ENCODE peak calls at places on chromosomes 13 and 19, in five cellular contexts. One of them, this sample, is unnamed.

GRCh38 chr13:27971236-27971645 is 2.1 kb upstream of the CDX2 start:
- DNase-seq in NCI-H1092 treated with DMSO at 0.1 percent for 48 hours: no peak
- DNase-seq in SK-N-SH: peak
- DNase-seq in fibroblast of villous mesenchyme: no peak
- DNase-seq in keratinocyte: no peak
- DNase-seq in this sample: no peak

GRCh38 chr19:43639507-43640423 is at the start of gene CADM4:
- DNase-seq in NCI-H1092 treated with DMSO at 0.1 percent for 48 hours: peak
- DNase-seq in SK-N-SH: peak
- DNase-seq in fibroblast of villous mesenchyme: no peak
- DNase-seq in keratinocyte: no peak
- DNase-seq in this sample: peak

GRCh38 chr13:102651892-102652291 is 43.0 kb downstream of the METTL21C start:
- DNase-seq in NCI-H1092 treated with DMSO at 0.1 percent for 48 hours: no peak
- DNase-seq in fibroblast of villous mesenchyme: peak
- DNase-seq in keratinocyte: no peak
- DNase-seq in SK-N-SH: no peak
- DNase-seq in this sample: no peak

GRCh38 chr19:18763674-18764590 is 27.2 kb downstream of the COMP start:
- DNase-seq in keratinocyte: peak
- DNase-seq in NCI-H1092 treated with DMSO at 0.1 percent for 48 hours: peak
- DNase-seq in SK-N-SH: peak
- DNase-seq in fibroblast of villous mesenchyme: peak
- DNase-seq in this sample: no peak

GRCh38 chr19:45103200-45103624 is 10.2 kb downstream of the PPP1R37 start:
- DNase-seq in keratinocyte: no peak
- DNase-seq in SK-N-SH: no peak
- DNase-seq in NCI-H1092 treated with DMSO at 0.1 percent for 48 hours: no peak
- DNase-seq in fibroblast of villous mesenchyme: peak
- DNase-seq in this sample: no peak

GRCh38 chr19:31220540-31220939 is 128.7 kb downstream of the TSHZ3 start:
- DNase-seq in keratinocyte: no peak
- DNase-seq in fibroblast of villous mesenchyme: no peak
- DNase-seq in SK-N-SH: no peak
- DNase-seq in NCI-H1092 treated with DMSO at 0.1 percent for 48 hours: no peak
- DNase-seq in this sample: no peak

GRCh38 chr13:42832341-42833153 is 51.2 kb downstream of the FAM216B start:
- DNase-seq in fibroblast of villous mesenchyme: peak
- DNase-seq in keratinocyte: no peak
- DNase-seq in NCI-H1092 treated with DMSO at 0.1 percent for 48 hours: no peak
- DNase-seq in SK-N-SH: no peak
- DNase-seq in this sample: no peak

GRCh38 chr13:64551755-64552154 is 2678.4 kb downstream of the PCDH9 start:
- DNase-seq in SK-N-SH: no peak
- DNase-seq in NCI-H1092 treated with DMSO at 0.1 percent for 48 hours: no peak
- DNase-seq in fibroblast of villous mesenchyme: peak
- DNase-seq in keratinocyte: no peak
- DNase-seq in this sample: no peak

GRCh38 chr19:53982611-53983010 is 8.8 kb upstream of the CACNG6 start:
- DNase-seq in fibroblast of villous mesenchyme: peak
- DNase-seq in keratinocyte: no peak
- DNase-seq in SK-N-SH: peak
- DNase-seq in NCI-H1092 treated with DMSO at 0.1 percent for 48 hours: no peak
- DNase-seq in this sample: no peak

GRCh38 chr19:47447470-47448359 is 24.0 kb downstream of the SLC8A2 start:
- DNase-seq in fibroblast of villous mesenchyme: peak
- DNase-seq in keratinocyte: no peak
- DNase-seq in SK-N-SH: peak
- DNase-seq in NCI-H1092 treated with DMSO at 0.1 percent for 48 hours: peak
- DNase-seq in this sample: peak

GRCh38 chr19:43906774-43907173 is 28.3 kb downstream of the ZNF45 start:
- DNase-seq in fibroblast of villous mesenchyme: no peak
- DNase-seq in keratinocyte: no peak
- DNase-seq in SK-N-SH: no peak
- DNase-seq in NCI-H1092 treated with DMSO at 0.1 percent for 48 hours: no peak
- DNase-seq in this sample: no peak

GRCh38 chr19:35225951-35226350 is 2.6 kb downstream of the FAM187B start:
- DNase-seq in keratinocyte: no peak
- DNase-seq in SK-N-SH: no peak
- DNase-seq in NCI-H1092 treated with DMSO at 0.1 percent for 48 hours: no peak
- DNase-seq in fibroblast of villous mesenchyme: no peak
- DNase-seq in this sample: no peak

GRCh38 chr13:98921786-98922185 is 56.1 kb downstream of the DOCK9 start:
- DNase-seq in SK-N-SH: no peak
- DNase-seq in keratinocyte: no peak
- DNase-seq in fibroblast of villous mesenchyme: no peak
- DNase-seq in NCI-H1092 treated with DMSO at 0.1 percent for 48 hours: no peak
- DNase-seq in this sample: no peak

GRCh38 chr19:40662925-40663711 is 27.3 kb downstream of the NUMBL start:
- DNase-seq in SK-N-SH: peak
- DNase-seq in fibroblast of villous mesenchyme: peak
- DNase-seq in keratinocyte: no peak
- DNase-seq in NCI-H1092 treated with DMSO at 0.1 percent for 48 hours: peak
- DNase-seq in this sample: peak

GRCh38 chr13:49497272-49497671 is 1.5 kb downstream of the PHF11 start:
- DNase-seq in NCI-H1092 treated with DMSO at 0.1 percent for 48 hours: no peak
- DNase-seq in keratinocyte: no peak
- DNase-seq in SK-N-SH: no peak
- DNase-seq in fibroblast of villous mesenchyme: no peak
- DNase-seq in this sample: no peak

GRCh38 chr13:100550433-100550832 is 38.2 kb downstream of the GGACT start:
- DNase-seq in keratinocyte: no peak
- DNase-seq in fibroblast of villous mesenchyme: peak
- DNase-seq in SK-N-SH: no peak
- DNase-seq in NCI-H1092 treated with DMSO at 0.1 percent for 48 hours: no peak
- DNase-seq in this sample: no peak

GRCh38 chr13:80605007-80605406 is 264.1 kb upstream of the SPRY2 start:
- DNase-seq in keratinocyte: no peak
- DNase-seq in NCI-H1092 treated with DMSO at 0.1 percent for 48 hours: no peak
- DNase-seq in fibroblast of villous mesenchyme: no peak
- DNase-seq in SK-N-SH: no peak
- DNase-seq in this sample: no peak

GRCh38 chr19:42251572-42251990 is 3.3 kb downstream of the ERF start:
- DNase-seq in keratinocyte: no peak
- DNase-seq in NCI-H1092 treated with DMSO at 0.1 percent for 48 hours: peak
- DNase-seq in SK-N-SH: no peak
- DNase-seq in fibroblast of villous mesenchyme: no peak
- DNase-seq in this sample: no peak

GRCh38 chr19:9700229-9700981 is 25.5 kb upstream of the ZNF562 start:
- DNase-seq in fibroblast of villous mesenchyme: no peak
- DNase-seq in SK-N-SH: no peak
- DNase-seq in NCI-H1092 treated with DMSO at 0.1 percent for 48 hours: no peak
- DNase-seq in keratinocyte: no peak
- DNase-seq in this sample: no peak